ENCODE peak calls at places on chromosomes 16 and 17, in ten cellular contexts. B is suprapubic skin, X is H1, C is prostate gland, P is stomach, Y is endothelial cell of umbilical vein, K is vagina, T is breast epithelium, V is esophagus muscularis mucosa, M is HCT116. F is an unnamed sample.

GRCh38 chr17:67049025-67049739 is 4.8 kb downstream of the CACNG1 start:
- DNase-seq in K (no peak), T (no peak), Y (no peak), M (no peak), X (no peak), B (no peak), C (no peak), P (no peak), V (no peak), F (no peak)

GRCh38 chr16:67718668-67719047 is 458 bp downstream of the GFOD2 start:
- DNase-seq in C (no peak), B (no peak), M (no peak), K (no peak), X (no peak), Y (peak), T (no peak), P (no peak), V (no peak), F (no peak)

GRCh38 chr17:7336240-7337175 is at the start of gene ACAP1:
- DNase-seq in T (no peak), X (peak), B (no peak), P (peak), V (no peak), C (no peak), K (no peak), M (no peak), Y (no peak), F (no peak)

GRCh38 chr16:70573451-70574121 is 50.0 kb downstream of the SF3B3 start:
- DNase-seq in M (no peak), T (no peak), V (no peak), P (no peak), K (no peak), C (peak), Y (peak), X (no peak), B (no peak), F (peak)

GRCh38 chr16:56980203-56980535 is 9.2 kb upstream of the NLRC5 start:
- DNase-seq in M (no peak), Y (no peak), X (no peak), B (no peak), T (no peak), C (no peak), K (no peak), P (no peak), V (no peak), F (no peak)

GRCh38 chr16:65572156-65572555 is 450.3 kb upstream of the CDH11 start:
- DNase-seq in B (no peak), P (no peak), X (no peak), V (no peak), M (no peak), K (no peak), T (no peak), C (no peak), Y (peak), F (no peak)

GRCh38 chr16:22098538-22099255 is 6.4 kb downstream of the VWA3A start:
- DNase-seq in M (peak), P (no peak), Y (peak), T (no peak), B (no peak), K (no peak), X (no peak), V (no peak), C (no peak), F (no peak)

GRCh38 chr16:86371083-86371803 is 139.1 kb upstream of the FOXF1 start:
- DNase-seq in K (no peak), X (no peak), Y (no peak), C (no peak), P (no peak), M (no peak), T (no peak), V (no peak), B (no peak), F (peak)

GRCh38 chr16:25014500-25015147 is 545 bp downstream of the ARHGAP17 start:
- DNase-seq in K (no peak), T (peak), C (peak), M (no peak), B (peak), X (no peak), Y (peak), V (no peak), P (peak), F (peak)

GRCh38 chr17:69677130-69677529 is 262.6 kb downstream of the MAP2K6 start:
- DNase-seq in K (no peak), T (no peak), C (no peak), P (no peak), X (no peak), Y (peak), B (no peak), V (no peak), M (no peak), F (no peak)

GRCh38 chr16:3608069-3608468 is 3.3 kb downstream of the SLX4 start:
- DNase-seq in Y (no peak), B (no peak), K (no peak), X (no peak), P (no peak), T (no peak), C (no peak), M (no peak), V (no peak), F (no peak)

DNA sequence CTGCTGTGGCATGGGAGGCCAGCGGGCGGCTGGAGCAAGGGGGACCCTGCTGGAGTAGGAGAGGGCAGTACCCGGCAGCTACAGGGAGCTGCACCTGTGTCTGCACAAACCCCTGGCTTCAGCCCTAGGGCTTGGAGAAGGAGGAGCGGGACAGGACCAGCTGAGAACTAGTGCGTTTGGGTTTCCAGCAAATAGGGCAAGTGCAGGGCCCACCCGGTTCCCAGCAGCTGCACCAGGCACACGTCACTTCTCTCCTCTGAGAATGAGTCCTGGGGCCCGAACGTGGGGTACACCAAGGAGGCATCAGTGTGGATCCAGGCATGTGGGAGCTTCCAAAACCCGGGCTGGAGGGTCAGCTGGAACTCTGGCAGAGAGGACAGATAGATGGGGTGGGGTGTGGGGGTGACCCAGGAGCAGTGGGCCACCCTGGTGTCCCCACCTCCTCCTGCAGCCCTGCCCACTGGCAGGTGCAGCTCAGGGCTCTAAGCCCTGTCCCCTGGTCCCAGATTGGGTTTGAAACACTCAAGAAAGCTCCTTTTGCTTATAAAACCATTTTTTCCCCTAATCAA is 5.6 kb downstream of the C16orf89 start:
- DNase-seq in M (no peak), V (no peak), B (no peak), Y (no peak), T (no peak), C (no peak), X (no peak), K (no peak), P (no peak), F (peak)
- TF ChIP-seq POLR2A in M (no peak), V (no peak), B (no peak), Y (no peak), T (no peak), C (no peak), X (no peak), K (no peak), P (no peak), F (no peak)

DNA sequence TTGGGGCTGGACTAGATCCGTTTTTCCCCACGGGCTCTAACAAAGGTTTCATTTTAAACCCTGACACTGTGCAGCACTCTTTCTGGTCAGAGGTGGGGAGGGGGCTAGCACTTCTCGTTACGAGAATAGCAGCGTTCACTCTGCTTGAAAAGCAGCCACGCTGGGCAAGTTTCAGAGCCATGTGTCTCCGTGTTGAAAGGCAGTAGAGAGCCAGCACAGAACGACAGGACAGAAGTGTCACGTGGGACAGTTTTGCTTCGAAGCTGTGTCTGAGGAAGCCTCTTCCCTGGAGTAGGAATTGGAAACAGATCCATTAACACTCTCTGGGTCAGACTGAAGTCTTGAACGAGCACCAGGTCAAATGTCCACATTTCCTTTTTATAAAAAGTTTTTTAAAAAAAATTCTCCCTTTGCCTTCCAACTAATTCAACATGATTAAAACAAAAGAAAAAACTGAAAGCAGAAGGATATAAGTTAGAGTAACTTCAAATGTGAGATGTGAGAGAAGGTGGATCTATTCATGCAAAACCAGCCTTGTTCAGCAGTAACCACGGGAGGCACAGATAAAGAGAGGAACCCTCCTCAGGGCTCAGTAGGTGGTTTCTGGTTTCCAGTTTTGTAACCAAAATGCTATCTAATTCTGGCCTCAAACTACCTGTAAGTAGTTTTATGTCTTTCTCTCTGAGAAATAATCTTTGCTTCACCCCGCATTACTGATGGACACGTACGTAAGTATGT is 65.0 kb downstream of the SMG6 start:
- DNase-seq in M (no peak), Y (peak), T (no peak), X (no peak), C (peak), P (no peak), V (no peak), K (no peak), B (no peak), F (peak)
- H3K4me3 ChIP-seq in M (no peak), Y (no peak), T (peak), X (no peak), C (no peak), P (no peak), V (peak), K (no peak), B (no peak), F (peak)

DNA sequence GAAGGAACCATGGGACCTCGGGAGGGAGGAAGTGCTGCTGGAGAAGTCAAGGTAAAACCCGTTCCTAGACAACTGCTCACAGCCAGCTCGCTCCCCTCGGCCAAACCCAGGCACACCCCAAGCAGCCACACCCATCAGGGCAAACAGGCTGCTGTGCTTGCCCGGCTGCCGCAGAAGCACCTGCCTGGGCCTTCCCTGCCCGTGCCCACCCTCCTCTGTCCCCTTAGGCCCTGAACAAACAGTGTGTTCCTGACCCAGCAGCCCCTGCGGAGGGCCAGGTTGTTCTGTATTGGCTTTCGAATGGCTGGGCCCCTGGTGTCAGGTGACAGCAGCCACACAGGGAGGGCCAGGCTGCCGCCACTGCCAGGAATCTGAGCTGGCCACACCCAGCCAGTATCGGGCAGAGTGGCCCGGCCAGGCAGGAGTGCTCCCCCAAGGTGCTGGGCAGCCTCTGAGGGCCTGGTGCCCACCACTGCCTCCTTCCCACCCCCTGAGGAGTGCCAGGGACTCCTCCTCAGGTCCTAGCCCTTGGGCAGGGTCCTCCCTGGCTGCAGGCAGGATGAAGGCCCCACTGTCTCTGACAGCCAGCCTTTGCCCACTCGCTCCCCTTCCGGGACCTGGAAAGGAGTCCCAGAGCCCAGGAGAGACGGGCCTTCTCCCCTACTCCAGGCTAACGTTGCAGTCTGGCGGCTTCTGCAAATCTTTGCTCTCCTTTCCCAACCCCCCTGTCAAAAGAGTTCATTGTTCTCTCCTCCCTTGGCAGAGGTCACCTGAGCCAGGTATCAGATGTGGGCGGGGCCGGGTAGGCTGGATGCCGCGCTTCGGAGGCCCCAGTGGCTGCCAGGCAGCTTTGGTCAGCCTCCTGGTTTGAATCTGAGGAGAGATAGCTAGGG is 24.0 kb downstream of the LLGL2 start:
- DNase-seq in K (no peak), B (peak), M (peak), P (peak), T (peak), V (no peak), C (peak), Y (no peak), X (no peak), F (no peak)
- TF ChIP-seq POLR2AphosphoS5 in K (peak), B (no peak), M (peak), P (no peak), T (peak), V (no peak), C (peak), Y (no peak), X (no peak), F (no peak)

GRCh38 chr16:79770244-79771064 is 169.9 kb upstream of the MAF start:
- DNase-seq in K (peak), C (peak), P (peak), V (peak), Y (peak), T (peak), X (peak), M (no peak), B (peak), F (peak)
- TF ChIP-seq POLR2A in K (peak), C (no peak), P (no peak), V (no peak), Y (no peak), T (no peak), X (no peak), M (no peak), B (no peak), F (no peak)

DNA sequence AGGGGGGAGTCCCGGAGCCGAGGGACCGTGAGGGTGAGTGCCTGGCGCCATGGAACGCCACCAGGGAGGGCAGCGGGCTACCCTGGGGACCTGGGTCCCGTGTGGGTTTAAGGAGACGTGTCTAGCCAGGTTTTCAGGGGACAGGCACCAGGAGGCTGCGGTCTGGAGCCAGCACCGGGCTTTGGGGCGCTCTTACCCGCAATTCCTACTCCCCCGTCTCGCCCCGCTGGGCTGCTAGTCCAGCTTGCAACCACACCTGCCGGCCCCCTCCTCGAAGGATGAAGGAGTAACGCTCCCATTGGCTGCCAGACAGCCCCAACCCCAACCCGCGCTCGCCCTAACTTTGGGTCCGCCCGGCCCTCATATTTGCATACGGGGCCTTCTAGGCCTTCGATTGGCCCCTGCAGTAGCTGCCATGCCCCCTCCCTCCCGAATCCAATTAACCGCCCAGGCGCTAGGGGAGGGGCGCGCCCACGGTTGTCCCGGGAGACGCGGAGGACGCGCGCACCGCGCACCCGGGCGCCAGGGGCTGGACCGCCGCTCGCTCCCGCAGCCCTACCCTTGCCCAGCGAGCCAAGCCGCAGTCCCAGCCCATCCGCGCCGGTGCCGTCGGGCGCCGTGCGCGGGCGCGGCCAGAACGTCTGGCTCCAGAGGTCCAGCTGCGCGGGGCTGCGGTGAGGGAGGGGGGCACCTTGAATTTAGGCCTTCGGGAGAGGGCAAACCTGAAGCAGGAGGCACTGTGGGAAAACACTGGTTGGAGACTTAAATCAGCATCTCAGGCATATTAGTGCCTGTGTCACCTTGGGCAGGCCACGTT is at the start of gene TTLL6:
- DNase-seq in B (peak), P (peak), Y (peak), T (peak), M (peak), V (peak), K (no peak), C (peak), X (peak), F (peak)
- H3K4me3 ChIP-seq in B (peak), P (peak), Y (no peak), T (peak), M (peak), V (peak), K (peak), C (peak), X (peak), F (peak)

DNA sequence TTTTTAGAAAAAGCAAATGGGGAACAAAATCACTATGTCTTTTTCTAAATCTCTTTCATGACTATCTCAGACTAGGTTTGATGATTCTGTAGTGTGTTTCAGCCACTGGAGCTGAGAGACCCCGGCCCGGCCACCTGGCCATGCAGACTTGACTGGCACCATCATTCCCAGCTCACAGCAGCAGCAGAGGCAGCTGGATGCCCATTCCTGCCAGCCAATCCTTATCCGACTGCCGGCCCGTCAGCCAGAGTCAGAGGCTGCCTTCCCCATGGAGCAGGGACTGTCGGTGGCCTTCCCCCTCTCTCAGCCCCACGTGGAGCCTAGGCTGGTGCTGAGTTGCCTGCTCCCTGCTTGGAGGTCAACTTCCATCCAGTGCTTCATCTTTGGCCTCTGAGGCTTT is 56.0 kb upstream of the WSB1 start:
- DNase-seq in V (no peak), M (no peak), C (no peak), Y (no peak), T (no peak), B (no peak), X (no peak), P (no peak), K (no peak), F (no peak)
- TF ChIP-seq POLR2AphosphoS5 in V (no peak), M (no peak), C (no peak), Y (no peak), T (no peak), B (no peak), X (no peak), P (no peak), K (no peak), F (no peak)

GRCh38 chr17:1627987-1628855 is at the start of gene SLC43A2:
- DNase-seq in V (no peak), K (no peak), T (peak), X (no peak), M (peak), B (peak), P (peak), C (peak), Y (peak), F (peak)
- TF ChIP-seq POLR2A in V (no peak), K (peak), T (peak), X (no peak), M (no peak), B (no peak), P (no peak), C (peak), Y (peak), F (no peak)